ENCODE peak calls at places on chromosome 2, in five cellular contexts. One of them, this sample, is unnamed.

GRCh38 chr2:62478093-62478580 is 27.9 kb downstream of the TMEM17 start:
- DNase-seq in DMS153: peak; percentile 58
- DNase-seq in HS-27A: no peak
- DNase-seq in bronchial epithelial cell: peak; percentile 78
- DNase-seq in fibroblast of villous mesenchyme: peak; percentile 13
- DNase-seq in this sample: no peak

GRCh38 chr2:99425022-99425421 is 64.8 kb downstream of the REV1 start:
- DNase-seq in HS-27A: no peak
- DNase-seq in fibroblast of villous mesenchyme: peak; percentile 71
- DNase-seq in bronchial epithelial cell: peak; percentile 79
- DNase-seq in DMS153: no peak
- DNase-seq in this sample: no peak

GRCh38 chr2:191721331-191721730 is 43.4 kb downstream of the NABP1 start:
- DNase-seq in bronchial epithelial cell: no peak
- DNase-seq in fibroblast of villous mesenchyme: no peak
- DNase-seq in HS-27A: no peak
- DNase-seq in DMS153: no peak
- DNase-seq in this sample: no peak

GRCh38 chr2:151943461-151943860 is 115.2 kb upstream of the ARL5A start:
- DNase-seq in HS-27A: no peak
- DNase-seq in DMS153: no peak
- DNase-seq in bronchial epithelial cell: peak; percentile 97
- DNase-seq in fibroblast of villous mesenchyme: no peak
- DNase-seq in this sample: no peak

GRCh38 chr2:147530033-147530432 is 314.8 kb upstream of the ACVR2A start:
- DNase-seq in fibroblast of villous mesenchyme: no peak
- DNase-seq in bronchial epithelial cell: peak; percentile 59
- DNase-seq in HS-27A: no peak
- DNase-seq in DMS153: no peak
- DNase-seq in this sample: no peak

GRCh38 chr2:241985986-241986329 is 116.4 kb downstream of the RTP5 start:
- DNase-seq in fibroblast of villous mesenchyme: no peak
- DNase-seq in HS-27A: no peak
- DNase-seq in bronchial epithelial cell: no peak
- DNase-seq in DMS153: no peak
- DNase-seq in this sample: no peak

GRCh38 chr2:15425707-15426106 is 135.4 kb downstream of the NBAS start:
- DNase-seq in bronchial epithelial cell: no peak
- DNase-seq in HS-27A: no peak
- DNase-seq in DMS153: no peak
- DNase-seq in fibroblast of villous mesenchyme: no peak
- DNase-seq in this sample: no peak

GRCh38 chr2:11131166-11131920 is 23.9 kb upstream of the SLC66A3 start:
- DNase-seq in fibroblast of villous mesenchyme: no peak
- DNase-seq in HS-27A: no peak
- DNase-seq in bronchial epithelial cell: no peak
- DNase-seq in DMS153: no peak
- DNase-seq in this sample: no peak

GRCh38 chr2:133568598-133568997 is 335 bp upstream of the NCKAP5 start:
- DNase-seq in bronchial epithelial cell: peak; percentile 75
- DNase-seq in fibroblast of villous mesenchyme: no peak
- DNase-seq in HS-27A: no peak
- DNase-seq in DMS153: no peak
- DNase-seq in this sample: no peak

GRCh38 chr2:201466050-201466660 is 14.6 kb downstream of the STRADB start:
- DNase-seq in HS-27A: no peak
- DNase-seq in DMS153: peak; percentile 19
- DNase-seq in bronchial epithelial cell: peak; percentile 64
- DNase-seq in fibroblast of villous mesenchyme: peak; percentile 89
- DNase-seq in this sample: peak; percentile 16

GRCh38 chr2:17857016-17857415 is 21.5 kb upstream of the KCNS3 start:
- DNase-seq in fibroblast of villous mesenchyme: no peak
- DNase-seq in HS-27A: no peak
- DNase-seq in DMS153: no peak
- DNase-seq in bronchial epithelial cell: peak; percentile 57
- DNase-seq in this sample: no peak

GRCh38 chr2:44748-45341 is 1.5 kb downstream of the FAM110C start:
- DNase-seq in bronchial epithelial cell: peak; percentile 29
- DNase-seq in HS-27A: no peak
- DNase-seq in fibroblast of villous mesenchyme: no peak
- DNase-seq in DMS153: no peak
- DNase-seq in this sample: no peak

GRCh38 chr2:236548179-236548918 is 21.3 kb upstream of the ACKR3 start:
- DNase-seq in fibroblast of villous mesenchyme: peak; percentile 67
- DNase-seq in HS-27A: no peak
- DNase-seq in bronchial epithelial cell: no peak
- DNase-seq in DMS153: peak; percentile 72
- DNase-seq in this sample: no peak

GRCh38 chr2:239833728-239834109 is 191.4 kb downstream of the NDUFA10 start:
- DNase-seq in bronchial epithelial cell: no peak
- DNase-seq in HS-27A: no peak
- DNase-seq in DMS153: no peak
- DNase-seq in fibroblast of villous mesenchyme: no peak
- DNase-seq in this sample: no peak

GRCh38 chr2:215851091-215851490 is 162.3 kb downstream of the MREG start:
- DNase-seq in bronchial epithelial cell: peak; percentile 70
- DNase-seq in fibroblast of villous mesenchyme: no peak
- DNase-seq in DMS153: no peak
- DNase-seq in HS-27A: no peak
- DNase-seq in this sample: no peak

GRCh38 chr2:189115126-189115525 is 64.4 kb downstream of the COL5A2 start:
- DNase-seq in HS-27A: no peak
- DNase-seq in bronchial epithelial cell: peak; percentile 28
- DNase-seq in fibroblast of villous mesenchyme: no peak
- DNase-seq in DMS153: no peak
- DNase-seq in this sample: no peak

GRCh38 chr2:49934481-49934880 is 780.2 kb upstream of the FSHR start:
- DNase-seq in HS-27A: no peak
- DNase-seq in fibroblast of villous mesenchyme: no peak
- DNase-seq in DMS153: no peak
- DNase-seq in bronchial epithelial cell: no peak
- DNase-seq in this sample: no peak

GRCh38 chr2:127324635-127325034 is 30.7 kb upstream of the ERCC3 start:
- DNase-seq in DMS153: no peak
- DNase-seq in HS-27A: peak; percentile 39
- DNase-seq in fibroblast of villous mesenchyme: peak; percentile 70
- DNase-seq in bronchial epithelial cell: peak; percentile 34
- DNase-seq in this sample: peak; percentile 8

GRCh38 chr2:120743657-120744056 is 8.0 kb downstream of the GLI2 start:
- DNase-seq in fibroblast of villous mesenchyme: no peak
- DNase-seq in HS-27A: no peak
- DNase-seq in bronchial epithelial cell: no peak
- DNase-seq in DMS153: no peak
- DNase-seq in this sample: no peak

GRCh38 chr2:104678181-104678580 is 175.7 kb upstream of the POU3F3 start:
- DNase-seq in bronchial epithelial cell: no peak
- DNase-seq in fibroblast of villous mesenchyme: no peak
- DNase-seq in DMS153: no peak
- DNase-seq in HS-27A: no peak
- DNase-seq in this sample: no peak

GRCh38 chr2:2735041-2735440 is 404.0 kb upstream of the MYT1L start:
- DNase-seq in bronchial epithelial cell: peak; percentile 43
- DNase-seq in fibroblast of villous mesenchyme: no peak
- DNase-seq in HS-27A: no peak
- DNase-seq in DMS153: no peak
- DNase-seq in this sample: no peak

GRCh38 chr2:234247453-234248180 is 197.1 kb downstream of the SPP2 start:
- DNase-seq in bronchial epithelial cell: no peak
- DNase-seq in fibroblast of villous mesenchyme: no peak
- DNase-seq in DMS153: no peak
- DNase-seq in HS-27A: no peak
- DNase-seq in this sample: no peak

GRCh38 chr2:19990416-19990728 is 467 bp upstream of the WDR35 start:
- DNase-seq in bronchial epithelial cell: no peak
- DNase-seq in fibroblast of villous mesenchyme: peak; percentile 6
- DNase-seq in HS-27A: no peak
- DNase-seq in DMS153: no peak
- DNase-seq in this sample: no peak

GRCh38 chr2:28406276-28407096 is 13.8 kb downstream of the FOSL2 start:
- DNase-seq in HS-27A: no peak
- DNase-seq in DMS153: no peak
- DNase-seq in bronchial epithelial cell: peak; percentile 79
- DNase-seq in fibroblast of villous mesenchyme: no peak
- DNase-seq in this sample: peak; percentile 54

GRCh38 chr2:112161431-112162145 is 23.4 kb downstream of the FBLN7 start:
- DNase-seq in fibroblast of villous mesenchyme: no peak
- DNase-seq in bronchial epithelial cell: no peak
- DNase-seq in DMS153: no peak
- DNase-seq in HS-27A: no peak
- DNase-seq in this sample: no peak

GRCh38 chr2:231951452-231951851 is 10.1 kb upstream of the DIS3L2 start:
- DNase-seq in fibroblast of villous mesenchyme: no peak
- DNase-seq in bronchial epithelial cell: no peak
- DNase-seq in DMS153: no peak
- DNase-seq in HS-27A: no peak
- DNase-seq in this sample: no peak

GRCh38 chr2:138334323-138334722 is 167.2 kb upstream of the SPOPL start:
- DNase-seq in HS-27A: no peak
- DNase-seq in DMS153: no peak
- DNase-seq in fibroblast of villous mesenchyme: no peak
- DNase-seq in bronchial epithelial cell: no peak
- DNase-seq in this sample: no peak

GRCh38 chr2:119756837-119757236 is 2.9 kb upstream of the PTPN4 start:
- DNase-seq in DMS153: no peak
- DNase-seq in fibroblast of villous mesenchyme: peak; percentile 41
- DNase-seq in bronchial epithelial cell: peak; percentile 89
- DNase-seq in HS-27A: no peak
- DNase-seq in this sample: peak; percentile 30

GRCh38 chr2:141554810-141555209 is 576.0 kb downstream of the LRP1B start:
- DNase-seq in HS-27A: no peak
- DNase-seq in DMS153: peak; percentile 13
- DNase-seq in fibroblast of villous mesenchyme: peak; percentile 24
- DNase-seq in bronchial epithelial cell: peak; percentile 53
- DNase-seq in this sample: no peak

GRCh38 chr2:29481313-29481712 is 366.1 kb downstream of the CLIP4 start:
- DNase-seq in DMS153: no peak
- DNase-seq in fibroblast of villous mesenchyme: no peak
- DNase-seq in HS-27A: no peak
- DNase-seq in bronchial epithelial cell: no peak
- DNase-seq in this sample: no peak

GRCh38 chr2:18178736-18179349 is 300.4 kb downstream of the KCNS3 start:
- DNase-seq in HS-27A: peak; percentile 48
- DNase-seq in fibroblast of villous mesenchyme: peak; percentile 68
- DNase-seq in DMS153: peak; percentile 29
- DNase-seq in bronchial epithelial cell: peak; percentile 68
- DNase-seq in this sample: peak; percentile 26

GRCh38 chr2:190846746-190847145 is 33.9 kb upstream of the GLS start:
- DNase-seq in bronchial epithelial cell: peak; percentile 77
- DNase-seq in DMS153: no peak
- DNase-seq in HS-27A: no peak
- DNase-seq in fibroblast of villous mesenchyme: no peak
- DNase-seq in this sample: no peak

GRCh38 chr2:20614201-20615045 is 36.5 kb downstream of the HS1BP3 start:
- DNase-seq in HS-27A: no peak
- DNase-seq in bronchial epithelial cell: no peak
- DNase-seq in fibroblast of villous mesenchyme: peak; percentile 89
- DNase-seq in DMS153: peak; percentile 87
- DNase-seq in this sample: no peak

GRCh38 chr2:225566798-225567197 is 167.3 kb downstream of the NYAP2 start:
- DNase-seq in fibroblast of villous mesenchyme: no peak
- DNase-seq in DMS153: peak; percentile 25
- DNase-seq in HS-27A: no peak
- DNase-seq in bronchial epithelial cell: peak; percentile 82
- DNase-seq in this sample: no peak

GRCh38 chr2:177772529-177772928 is 300.0 kb downstream of the PDE11A start:
- DNase-seq in fibroblast of villous mesenchyme: peak; percentile 50
- DNase-seq in HS-27A: no peak
- DNase-seq in DMS153: no peak
- DNase-seq in bronchial epithelial cell: peak; percentile 56
- DNase-seq in this sample: no peak